ENCODE peak calls at places on chromosome 7, in four cellular contexts. K is astrocyte, F is HCT116, T is hepatocyte. S is an unnamed sample.

GRCh38 chr7:29141981-29142380 is 4.4 kb downstream of the CPVL start:
- DNase-seq in K (no peak), F (no peak), T (no peak), S (no peak)

GRCh38 chr7:36686499-36686898 is 37.8 kb downstream of the AOAH start:
- DNase-seq in F (peak; percentile 19), K (peak; percentile 59), T (peak; percentile 25), S (no peak)

GRCh38 chr7:128361463-128362441 is at the start of gene PRRT4:
- DNase-seq in T (peak; percentile 71), F (no peak), K (no peak), S (peak; percentile 40)

GRCh38 chr7:6578114-6579084 is 1.1 kb downstream of the ZDHHC4 start:
- DNase-seq in T (peak; percentile 34), F (no peak), K (no peak), S (no peak)

GRCh38 chr7:152571031-152571430 is 104.9 kb downstream of the XRCC2 start:
- DNase-seq in F (no peak), K (no peak), T (no peak), S (no peak)

GRCh38 chr7:38773430-38773829 is 135.6 kb downstream of the VPS41 start:
- DNase-seq in F (no peak), T (no peak), K (no peak), S (no peak)

GRCh38 chr7:77425151-77426051 is 9.3 kb upstream of the GSAP start:
- DNase-seq in K (peak; percentile 83), T (no peak), F (peak; percentile 59), S (no peak)

GRCh38 chr7:102098986-102099385 is 187.7 kb upstream of the SH2B2 start:
- DNase-seq in F (no peak), T (no peak), K (no peak), S (no peak)

GRCh38 chr7:5532520-5533335 is 109.1 kb upstream of the TNRC18 start:
- DNase-seq in T (peak; percentile 87), K (no peak), F (no peak), S (peak; percentile 30)

GRCh38 chr7:79923953-79924352 is 210.7 kb upstream of the GNAI1 start:
- DNase-seq in T (no peak), F (no peak), K (no peak), S (no peak)

GRCh38 chr7:15915694-15916093 is 229.2 kb upstream of the MEOX2 start:
- DNase-seq in F (no peak), T (no peak), K (no peak), S (no peak)

GRCh38 chr7:55534262-55534915 is 37.9 kb downstream of the VOPP1 start:
- DNase-seq in F (no peak), T (no peak), K (peak; percentile 70), S (peak; percentile 95)

GRCh38 chr7:124813962-124814798 is 48.6 kb upstream of the GPR37 start:
- DNase-seq in T (no peak), F (no peak), K (no peak), S (no peak)

GRCh38 chr7:8015095-8015745 is 46.6 kb downstream of the GLCCI1 start:
- DNase-seq in K (no peak), F (no peak), T (no peak), S (no peak)

GRCh38 chr7:10315881-10316280 is 657.8 kb upstream of the PHF14 start:
- DNase-seq in F (no peak), K (no peak), T (no peak), S (no peak)

GRCh38 chr7:18200855-18201254 is 173.2 kb upstream of the PRPS1L1 start:
- DNase-seq in T (no peak), F (no peak), K (no peak), S (no peak)

GRCh38 chr7:151867912-151868804 is 8.8 kb downstream of the PRKAG2 start:
- DNase-seq in K (no peak), T (no peak), F (no peak), S (no peak)

GRCh38 chr7:93515144-93515543 is 59.4 kb downstream of the CALCR start:
- DNase-seq in K (peak; percentile 0), T (no peak), F (no peak), S (no peak)

GRCh38 chr7:107563072-107563760 is 504 bp downstream of the COG5 start:
- DNase-seq in K (no peak), F (peak; percentile 44), T (no peak), S (no peak)

GRCh38 chr7:123615344-123615743 is 13.7 kb downstream of the ASB15 start:
- DNase-seq in F (no peak), T (peak; percentile 57), K (peak; percentile 66), S (no peak)

GRCh38 chr7:120089968-120090367 is 183.0 kb upstream of the KCND2 start:
- DNase-seq in K (no peak), T (no peak), F (peak; percentile 2), S (no peak)

GRCh38 chr7:113086431-113086888 is at the start of gene GPR85:
- DNase-seq in T (peak; percentile 90), F (no peak), K (peak; percentile 53), S (no peak)

GRCh38 chr7:7732566-7733290 is 14.3 kb upstream of the RPA3 start:
- DNase-seq in F (no peak), K (peak; percentile 83), T (no peak), S (no peak)

GRCh38 chr7:101924171-101924570 is 106.7 kb downstream of the CUX1 start:
- DNase-seq in T (no peak), F (peak; percentile 66), K (peak; percentile 83), S (no peak)

GRCh38 chr7:31326416-31326815 is 14.1 kb downstream of the NEUROD6 start:
- DNase-seq in F (no peak), K (no peak), T (no peak), S (no peak)

GRCh38 chr7:39703143-39703542 is 79.8 kb downstream of the RALA start:
- DNase-seq in K (peak; percentile 2), T (no peak), F (no peak), S (no peak)

GRCh38 chr7:103447073-103447960 is 1.3 kb upstream of the SLC26A5 start:
- DNase-seq in K (peak; percentile 9), T (peak; percentile 75), F (peak; percentile 37), S (peak; percentile 42)

GRCh38 chr7:140924821-140925421 is at the start of gene BRAF:
- DNase-seq in T (peak; percentile 95), K (peak; percentile 77), F (peak; percentile 80), S (peak; percentile 93)

GRCh38 chr7:140924019-140924820 is 509 bp downstream of the BRAF start:
- DNase-seq in K (peak; percentile 49), T (peak; percentile 88), F (peak; percentile 32), S (peak; percentile 85)

GRCh38 chr7:140922741-140923345 is 1.9 kb downstream of the BRAF start:
- DNase-seq in K (no peak), T (no peak), F (no peak), S (no peak)

GRCh38 chr7:140926021-140926812 is 1.5 kb upstream of the BRAF start:
- DNase-seq in K (no peak), F (no peak), T (no peak), S (no peak)

DNA sequence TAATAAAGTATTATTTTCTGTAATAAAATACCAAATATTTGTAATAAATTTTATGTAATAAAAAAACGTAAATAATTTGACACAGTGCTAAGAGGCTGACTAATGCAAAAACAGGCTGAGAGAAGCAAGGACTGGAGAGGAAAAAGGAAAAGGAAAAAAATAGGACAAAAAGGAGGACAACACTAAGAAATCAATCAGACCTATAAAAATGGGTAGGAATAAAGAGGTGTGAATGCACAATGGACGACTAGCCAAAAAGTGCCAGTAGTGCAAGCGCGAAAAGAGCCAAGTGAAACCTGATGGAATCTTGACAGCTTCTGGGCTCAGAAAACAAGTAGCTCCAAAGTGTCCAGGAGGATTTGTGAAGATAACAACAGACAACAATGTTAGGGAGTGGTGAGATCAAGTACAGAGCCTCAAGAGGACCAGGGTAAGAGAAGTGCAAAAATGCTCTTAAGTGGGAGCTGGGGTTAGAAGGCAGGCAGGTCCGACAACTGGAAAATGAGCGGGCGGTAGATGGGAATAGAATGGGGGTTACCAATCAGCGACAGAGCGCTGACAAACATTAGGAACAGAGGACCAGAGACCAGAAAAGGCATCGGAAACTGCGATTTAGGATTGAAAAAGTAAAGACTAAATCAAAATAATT is 1.2 kb downstream of the BRAF start:
- DNase-seq in F (no peak), T (peak; percentile 23), K (peak; percentile 9), S (no peak)
- TF ChIP-seq EZH2 in F (no peak), T (no peak), K (no peak), S (no peak)

DNA sequence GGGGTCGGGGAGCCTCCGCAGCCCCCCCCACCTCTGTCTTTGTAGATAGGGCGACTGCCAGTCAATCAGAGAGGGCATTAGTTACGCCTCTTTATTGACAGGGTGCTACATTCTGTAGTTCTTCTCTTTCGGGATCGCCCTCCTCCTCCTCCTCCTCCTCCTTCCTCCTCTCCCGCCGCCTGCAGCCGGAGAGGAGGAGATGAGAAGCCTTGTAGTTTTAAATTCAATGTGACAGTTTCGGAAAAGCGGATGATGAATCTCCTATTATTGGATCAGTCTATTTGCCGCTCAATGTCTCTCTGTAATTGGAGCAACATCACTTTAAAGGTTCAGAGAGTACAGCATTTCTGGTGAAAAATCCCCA is 587 bp upstream of the UNCX start:
- DNase-seq in K (no peak), F (no peak), T (no peak), S (no peak)
- TF ChIP-seq EZH2 in K (peak; percentile 84), F (no peak), T (peak; percentile 98), S (no peak)

GRCh38 chr7:100839361-100839760 is 12.0 kb upstream of the EPHB4 start:
- DNase-seq in F (no peak), T (no peak), K (no peak), S (no peak)
- TF ChIP-seq EZH2 in F (no peak), T (no peak), K (no peak), S (no peak)

DNA sequence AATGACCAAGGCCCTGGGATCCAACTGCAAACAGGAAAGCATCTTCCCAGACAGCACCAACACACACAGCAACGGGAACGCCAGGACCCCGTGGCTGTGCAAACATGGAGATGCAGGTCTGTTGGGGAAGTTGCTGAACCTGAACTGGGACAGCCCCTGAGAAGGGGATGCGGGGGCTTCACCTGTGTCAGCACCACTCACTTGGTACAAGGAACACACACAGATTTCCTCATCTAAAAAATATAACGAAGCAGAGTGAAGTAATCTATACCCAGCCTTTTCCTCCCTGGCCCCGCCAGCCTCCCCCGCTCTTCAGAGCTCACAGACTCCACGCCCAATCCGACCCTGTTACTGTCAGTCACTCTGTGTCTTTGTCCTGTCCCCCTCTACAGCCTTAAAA is 93.0 kb downstream of the PTPRN2 start:
- DNase-seq in F (no peak), T (no peak), K (no peak), S (no peak)
- TF ChIP-seq EZH2 in F (no peak), T (no peak), K (no peak), S (no peak)

GRCh38 chr7:23474829-23475578 is 4.7 kb upstream of the IGF2BP3 start:
- DNase-seq in K (no peak), F (no peak), T (no peak), S (no peak)
- TF ChIP-seq EZH2 in K (no peak), F (peak; percentile 40), T (no peak), S (no peak)

GRCh38 chr7:2687338-2687869 is 598 bp upstream of the AMZ1 start:
- DNase-seq in F (no peak), K (peak; percentile 55), T (no peak), S (no peak)
- TF ChIP-seq EZH2 in F (no peak), K (no peak), T (no peak), S (no peak)

DNA sequence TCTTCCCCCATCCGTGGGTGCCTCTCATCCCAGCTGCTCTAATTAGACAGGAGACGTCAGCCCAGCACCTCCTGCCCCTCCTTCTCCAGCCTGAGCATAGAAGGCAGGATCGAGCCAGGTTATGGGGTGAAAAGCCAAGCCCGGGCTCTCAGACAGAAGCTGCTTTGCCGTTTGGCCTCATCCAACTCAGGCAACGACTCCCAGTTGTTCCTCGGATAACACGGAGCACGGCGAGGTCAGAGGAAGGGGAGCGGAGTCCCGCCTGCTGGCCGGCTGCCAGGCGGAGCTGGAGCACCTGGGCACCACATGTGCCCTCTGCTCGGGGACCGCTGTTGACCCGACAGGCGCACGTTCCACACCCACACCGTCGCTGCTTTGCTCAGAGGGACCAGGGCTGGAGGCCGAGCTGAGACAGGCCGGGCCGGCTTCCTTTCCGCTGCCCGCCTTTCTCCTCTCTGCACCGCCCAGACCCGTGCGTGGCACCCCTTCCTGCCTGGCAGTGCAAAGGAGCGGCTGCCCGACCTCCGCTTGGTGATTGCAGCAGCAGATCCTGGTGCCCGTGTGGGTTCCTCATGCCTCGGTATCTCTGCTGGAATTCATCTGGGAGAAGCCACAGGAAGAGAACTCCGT is 21.6 kb upstream of the UNCX start:
- DNase-seq in F (no peak), K (no peak), T (no peak), S (no peak)
- TF ChIP-seq EZH2 in F (no peak), K (peak; percentile 88), T (no peak), S (peak; percentile 90)

S was measured in MM.1S.